ENCODE peak calls at places on chromosomes 11 and 22, in eight cellular contexts. One of them, this sample, is unnamed.

GRCh38 chr11:63841554-63841953 is 2.6 kb downstream of the MARK2 start:
- DNase-seq in B cell: no peak
- DNase-seq in activated T-cell treated with anti-CD3 and anti-CD28 coated beads for 24 hours: no peak
- DNase-seq in left kidney: peak; percentile 73
- DNase-seq in activated CD4-positive, CD25-positive, alpha-beta regulatory T cell: no peak
- DNase-seq in stimulated activated CD8-positive, alpha-beta memory T cell treated with anti-CD3 and anti-CD28 coated beads, Interleukin-15, amount 100 ng/mL, for 48 hours: no peak
- DNase-seq in AG08395: no peak
- DNase-seq in activated CD4-positive, alpha-beta T cell treated with anti-CD3 and anti-CD28 coated beads for 24 hours: no peak
- DNase-seq in this sample: peak; percentile 65

GRCh38 chr11:86099727-86100320 is 30.9 kb upstream of the PICALM start:
- DNase-seq in B cell: peak; percentile 9
- DNase-seq in left kidney: no peak
- DNase-seq in activated T-cell treated with anti-CD3 and anti-CD28 coated beads for 24 hours: no peak
- DNase-seq in AG08395: no peak
- DNase-seq in activated CD4-positive, alpha-beta T cell treated with anti-CD3 and anti-CD28 coated beads for 24 hours: no peak
- DNase-seq in stimulated activated CD8-positive, alpha-beta memory T cell treated with anti-CD3 and anti-CD28 coated beads, Interleukin-15, amount 100 ng/mL, for 48 hours: no peak
- DNase-seq in activated CD4-positive, CD25-positive, alpha-beta regulatory T cell: no peak
- DNase-seq in this sample: no peak

GRCh38 chr22:34608716-34609115 is 457.2 kb upstream of the ISX start:
- DNase-seq in B cell: no peak
- DNase-seq in activated CD4-positive, CD25-positive, alpha-beta regulatory T cell: no peak
- DNase-seq in activated CD4-positive, alpha-beta T cell treated with anti-CD3 and anti-CD28 coated beads for 24 hours: no peak
- DNase-seq in activated T-cell treated with anti-CD3 and anti-CD28 coated beads for 24 hours: no peak
- DNase-seq in AG08395: no peak
- DNase-seq in stimulated activated CD8-positive, alpha-beta memory T cell treated with anti-CD3 and anti-CD28 coated beads, Interleukin-15, amount 100 ng/mL, for 48 hours: no peak
- DNase-seq in left kidney: no peak
- DNase-seq in this sample: no peak

GRCh38 chr11:2995893-2996554 is 3.9 kb upstream of the NAP1L4 start:
- DNase-seq in B cell: no peak
- DNase-seq in left kidney: no peak
- DNase-seq in activated CD4-positive, alpha-beta T cell treated with anti-CD3 and anti-CD28 coated beads for 24 hours: no peak
- DNase-seq in AG08395: no peak
- DNase-seq in stimulated activated CD8-positive, alpha-beta memory T cell treated with anti-CD3 and anti-CD28 coated beads, Interleukin-15, amount 100 ng/mL, for 48 hours: no peak
- DNase-seq in activated T-cell treated with anti-CD3 and anti-CD28 coated beads for 24 hours: no peak
- DNase-seq in activated CD4-positive, CD25-positive, alpha-beta regulatory T cell: no peak
- DNase-seq in this sample: no peak

GRCh38 chr11:35944503-35945136 is 758 bp downstream of the LDLRAD3 start:
- DNase-seq in activated CD4-positive, alpha-beta T cell treated with anti-CD3 and anti-CD28 coated beads for 24 hours: no peak
- DNase-seq in left kidney: peak; percentile 51
- DNase-seq in AG08395: peak; percentile 34
- DNase-seq in activated CD4-positive, CD25-positive, alpha-beta regulatory T cell: no peak
- DNase-seq in stimulated activated CD8-positive, alpha-beta memory T cell treated with anti-CD3 and anti-CD28 coated beads, Interleukin-15, amount 100 ng/mL, for 48 hours: no peak
- DNase-seq in activated T-cell treated with anti-CD3 and anti-CD28 coated beads for 24 hours: no peak
- DNase-seq in B cell: no peak
- DNase-seq in this sample: peak; percentile 95

GRCh38 chr11:68839953-68840641 is 1.6 kb downstream of the CPT1A start:
- DNase-seq in left kidney: peak; percentile 69
- DNase-seq in B cell: peak; percentile 46
- DNase-seq in stimulated activated CD8-positive, alpha-beta memory T cell treated with anti-CD3 and anti-CD28 coated beads, Interleukin-15, amount 100 ng/mL, for 48 hours: no peak
- DNase-seq in activated CD4-positive, alpha-beta T cell treated with anti-CD3 and anti-CD28 coated beads for 24 hours: no peak
- DNase-seq in activated CD4-positive, CD25-positive, alpha-beta regulatory T cell: no peak
- DNase-seq in activated T-cell treated with anti-CD3 and anti-CD28 coated beads for 24 hours: no peak
- DNase-seq in AG08395: no peak
- DNase-seq in this sample: peak; percentile 29

GRCh38 chr22:46469701-46470100 is 67.7 kb downstream of the CELSR1 start:
- DNase-seq in AG08395: no peak
- DNase-seq in left kidney: no peak
- DNase-seq in activated CD4-positive, CD25-positive, alpha-beta regulatory T cell: no peak
- DNase-seq in B cell: no peak
- DNase-seq in stimulated activated CD8-positive, alpha-beta memory T cell treated with anti-CD3 and anti-CD28 coated beads, Interleukin-15, amount 100 ng/mL, for 48 hours: no peak
- DNase-seq in activated T-cell treated with anti-CD3 and anti-CD28 coated beads for 24 hours: no peak
- DNase-seq in activated CD4-positive, alpha-beta T cell treated with anti-CD3 and anti-CD28 coated beads for 24 hours: no peak
- DNase-seq in this sample: no peak

GRCh38 chr11:10669258-10670033 is 24.1 kb downstream of the IRAG1 start:
- DNase-seq in activated CD4-positive, CD25-positive, alpha-beta regulatory T cell: no peak
- DNase-seq in B cell: no peak
- DNase-seq in left kidney: peak; percentile 74
- DNase-seq in AG08395: peak; percentile 85
- DNase-seq in activated T-cell treated with anti-CD3 and anti-CD28 coated beads for 24 hours: no peak
- DNase-seq in stimulated activated CD8-positive, alpha-beta memory T cell treated with anti-CD3 and anti-CD28 coated beads, Interleukin-15, amount 100 ng/mL, for 48 hours: no peak
- DNase-seq in activated CD4-positive, alpha-beta T cell treated with anti-CD3 and anti-CD28 coated beads for 24 hours: no peak
- DNase-seq in this sample: peak; percentile 84

GRCh38 chr22:37167176-37167980 is 17.7 kb upstream of the IL2RB start:
- DNase-seq in activated T-cell treated with anti-CD3 and anti-CD28 coated beads for 24 hours: no peak
- DNase-seq in activated CD4-positive, alpha-beta T cell treated with anti-CD3 and anti-CD28 coated beads for 24 hours: no peak
- DNase-seq in activated CD4-positive, CD25-positive, alpha-beta regulatory T cell: no peak
- DNase-seq in left kidney: no peak
- DNase-seq in AG08395: no peak
- DNase-seq in B cell: no peak
- DNase-seq in stimulated activated CD8-positive, alpha-beta memory T cell treated with anti-CD3 and anti-CD28 coated beads, Interleukin-15, amount 100 ng/mL, for 48 hours: no peak
- DNase-seq in this sample: no peak

GRCh38 chr11:106714179-106714578 is 304.1 kb downstream of the GUCY1A2 start:
- DNase-seq in stimulated activated CD8-positive, alpha-beta memory T cell treated with anti-CD3 and anti-CD28 coated beads, Interleukin-15, amount 100 ng/mL, for 48 hours: no peak
- DNase-seq in left kidney: peak; percentile 53
- DNase-seq in AG08395: no peak
- DNase-seq in activated CD4-positive, alpha-beta T cell treated with anti-CD3 and anti-CD28 coated beads for 24 hours: no peak
- DNase-seq in B cell: no peak
- DNase-seq in activated CD4-positive, CD25-positive, alpha-beta regulatory T cell: no peak
- DNase-seq in activated T-cell treated with anti-CD3 and anti-CD28 coated beads for 24 hours: no peak
- DNase-seq in this sample: no peak